ENCODE peak calls at places on chromosomes 5 and 9, in seven cellular contexts. One of them, this sample, is unnamed.
A peak's percentile ranks its signal among the peaks of the same experiment; 100 is the strongest.

GRCh38 chr5:153425914-153426313 is 64.6 kb upstream of the GRIA1 start:
- DNase-seq in endodermal cell: peak; percentile 79
- DNase-seq in GM19239: no peak
- DNase-seq in pancreas: no peak
- DNase-seq in head of caudate nucleus: no peak
- DNase-seq in T-helper 17 cell: no peak
- DNase-seq in A549: no peak
- DNase-seq in this sample: no peak

GRCh38 chr5:64619609-64620008 is 70.7 kb upstream of the SHISAL2B start:
- DNase-seq in A549: no peak
- DNase-seq in pancreas: no peak
- DNase-seq in T-helper 17 cell: no peak
- DNase-seq in head of caudate nucleus: no peak
- DNase-seq in endodermal cell: no peak
- DNase-seq in GM19239: no peak
- DNase-seq in this sample: no peak

GRCh38 chr9:95724253-95724991 is 151.1 kb upstream of the ERCC6L2 start:
- DNase-seq in pancreas: no peak
- DNase-seq in GM19239: peak; percentile 62
- DNase-seq in T-helper 17 cell: peak; percentile 38
- DNase-seq in endodermal cell: no peak
- DNase-seq in A549: no peak
- DNase-seq in head of caudate nucleus: no peak
- DNase-seq in this sample: no peak

GRCh38 chr5:89064691-89065207 is 181.8 kb upstream of the MEF2C start:
- DNase-seq in A549: no peak
- DNase-seq in endodermal cell: no peak
- DNase-seq in GM19239: no peak
- DNase-seq in head of caudate nucleus: no peak
- DNase-seq in T-helper 17 cell: no peak
- DNase-seq in pancreas: no peak
- DNase-seq in this sample: no peak

GRCh38 chr5:72747826-72748225 is 68.6 kb upstream of the TNPO1 start:
- DNase-seq in A549: no peak
- DNase-seq in T-helper 17 cell: no peak
- DNase-seq in pancreas: no peak
- DNase-seq in GM19239: no peak
- DNase-seq in head of caudate nucleus: no peak
- DNase-seq in endodermal cell: no peak
- DNase-seq in this sample: no peak

GRCh38 chr5:91288117-91288516 is 95.0 kb downstream of the ARRDC3 start:
- DNase-seq in A549: no peak
- DNase-seq in T-helper 17 cell: no peak
- DNase-seq in endodermal cell: no peak
- DNase-seq in head of caudate nucleus: no peak
- DNase-seq in GM19239: no peak
- DNase-seq in pancreas: no peak
- DNase-seq in this sample: no peak

GRCh38 chr5:145499483-145499882 is 335.7 kb downstream of the PRELID2 start:
- DNase-seq in endodermal cell: no peak
- DNase-seq in pancreas: no peak
- DNase-seq in T-helper 17 cell: no peak
- DNase-seq in head of caudate nucleus: no peak
- DNase-seq in A549: no peak
- DNase-seq in GM19239: no peak
- DNase-seq in this sample: no peak

GRCh38 chr9:71096431-71097108 is 24.9 kb downstream of the TRPM3 start:
- DNase-seq in head of caudate nucleus: no peak
- DNase-seq in GM19239: no peak
- DNase-seq in endodermal cell: no peak
- DNase-seq in A549: no peak
- DNase-seq in T-helper 17 cell: no peak
- DNase-seq in pancreas: peak; percentile 34
- DNase-seq in this sample: no peak

GRCh38 chr9:23123048-23123632 is 676.5 kb downstream of the DMRTA1 start:
- DNase-seq in GM19239: no peak
- DNase-seq in pancreas: no peak
- DNase-seq in A549: no peak
- DNase-seq in head of caudate nucleus: peak; percentile 37
- DNase-seq in endodermal cell: peak; percentile 74
- DNase-seq in T-helper 17 cell: no peak
- DNase-seq in this sample: peak; percentile 35

GRCh38 chr5:1764606-1764960 is 35.1 kb downstream of the MRPL36 start:
- DNase-seq in endodermal cell: peak; percentile 39
- DNase-seq in T-helper 17 cell: no peak
- DNase-seq in A549: no peak
- DNase-seq in GM19239: no peak
- DNase-seq in head of caudate nucleus: no peak
- DNase-seq in pancreas: no peak
- DNase-seq in this sample: no peak

GRCh38 chr5:14054965-14055963 is 87.9 kb upstream of the TRIO start:
- DNase-seq in endodermal cell: no peak
- DNase-seq in head of caudate nucleus: no peak
- DNase-seq in T-helper 17 cell: no peak
- DNase-seq in A549: no peak
- DNase-seq in GM19239: no peak
- DNase-seq in pancreas: no peak
- DNase-seq in this sample: no peak

GRCh38 chr9:86795047-86795437 is 152.3 kb downstream of the GAS1 start:
- DNase-seq in A549: no peak
- DNase-seq in endodermal cell: no peak
- DNase-seq in head of caudate nucleus: no peak
- DNase-seq in GM19239: no peak
- DNase-seq in pancreas: no peak
- DNase-seq in T-helper 17 cell: no peak
- DNase-seq in this sample: no peak